ENCODE peak calls at places on chromosomes 13 and 19, in seven cellular contexts. One of them, this sample, is unnamed.

GRCh38 chr19:21133633-21134032 is 8.2 kb upstream of the ZNF431 start:
- DNase-seq in activated B cell treated with CpG ODN at 0.5 μM for 24 hours: no peak
- DNase-seq in NCI-H1436: no peak
- DNase-seq in retina: no peak
- DNase-seq in mucosa of descending colon: no peak
- DNase-seq in activated CD4-positive, CD25-positive, alpha-beta regulatory T cell treated with anti-CD3 and anti-CD28 coated beads, Interleukin-2, amount 50 U/mL, for 16 hours: no peak
- DNase-seq in astrocyte: no peak
- DNase-seq in this sample: no peak

GRCh38 chr19:51372021-51372648 is 319 bp downstream of the NKG7 start:
- DNase-seq in activated B cell treated with CpG ODN at 0.5 μM for 24 hours: no peak
- DNase-seq in activated CD4-positive, CD25-positive, alpha-beta regulatory T cell treated with anti-CD3 and anti-CD28 coated beads, Interleukin-2, amount 50 U/mL, for 16 hours: no peak
- DNase-seq in mucosa of descending colon: no peak
- DNase-seq in retina: no peak
- DNase-seq in astrocyte: no peak
- DNase-seq in NCI-H1436: no peak
- DNase-seq in this sample: no peak

GRCh38 chr19:30109565-30109964 is 167.5 kb downstream of the URI1 start:
- DNase-seq in mucosa of descending colon: no peak
- DNase-seq in retina: no peak
- DNase-seq in NCI-H1436: no peak
- DNase-seq in astrocyte: no peak
- DNase-seq in activated B cell treated with CpG ODN at 0.5 μM for 24 hours: no peak
- DNase-seq in activated CD4-positive, CD25-positive, alpha-beta regulatory T cell treated with anti-CD3 and anti-CD28 coated beads, Interleukin-2, amount 50 U/mL, for 16 hours: no peak
- DNase-seq in this sample: no peak

GRCh38 chr19:15696654-15697194 is 23.8 kb downstream of the CYP4F12 start:
- DNase-seq in activated B cell treated with CpG ODN at 0.5 μM for 24 hours: no peak
- DNase-seq in mucosa of descending colon: no peak
- DNase-seq in astrocyte: no peak
- DNase-seq in NCI-H1436: no peak
- DNase-seq in retina: no peak
- DNase-seq in activated CD4-positive, CD25-positive, alpha-beta regulatory T cell treated with anti-CD3 and anti-CD28 coated beads, Interleukin-2, amount 50 U/mL, for 16 hours: no peak
- DNase-seq in this sample: no peak

GRCh38 chr13:107992542-107992941 is 222.8 kb downstream of the LIG4 start:
- DNase-seq in retina: no peak
- DNase-seq in mucosa of descending colon: no peak
- DNase-seq in activated CD4-positive, CD25-positive, alpha-beta regulatory T cell treated with anti-CD3 and anti-CD28 coated beads, Interleukin-2, amount 50 U/mL, for 16 hours: no peak
- DNase-seq in activated B cell treated with CpG ODN at 0.5 μM for 24 hours: no peak
- DNase-seq in astrocyte: no peak
- DNase-seq in NCI-H1436: no peak
- DNase-seq in this sample: no peak

GRCh38 chr19:45496349-45496953 is 396 bp downstream of the RTN2 start:
- DNase-seq in retina: peak; percentile 83
- DNase-seq in activated B cell treated with CpG ODN at 0.5 μM for 24 hours: peak; percentile 53
- DNase-seq in activated CD4-positive, CD25-positive, alpha-beta regulatory T cell treated with anti-CD3 and anti-CD28 coated beads, Interleukin-2, amount 50 U/mL, for 16 hours: no peak
- DNase-seq in astrocyte: no peak
- DNase-seq in NCI-H1436: no peak
- DNase-seq in mucosa of descending colon: peak; percentile 75
- DNase-seq in this sample: no peak

GRCh38 chr19:55340144-55340783 is 588 bp downstream of the KMT5C start:
- DNase-seq in astrocyte: no peak
- DNase-seq in mucosa of descending colon: peak; percentile 69
- DNase-seq in activated CD4-positive, CD25-positive, alpha-beta regulatory T cell treated with anti-CD3 and anti-CD28 coated beads, Interleukin-2, amount 50 U/mL, for 16 hours: no peak
- DNase-seq in activated B cell treated with CpG ODN at 0.5 μM for 24 hours: no peak
- DNase-seq in retina: peak; percentile 51
- DNase-seq in NCI-H1436: no peak
- DNase-seq in this sample: no peak

GRCh38 chr13:37652596-37652995 is 54.0 kb upstream of the POSTN start:
- DNase-seq in NCI-H1436: no peak
- DNase-seq in activated CD4-positive, CD25-positive, alpha-beta regulatory T cell treated with anti-CD3 and anti-CD28 coated beads, Interleukin-2, amount 50 U/mL, for 16 hours: no peak
- DNase-seq in astrocyte: peak; percentile 47
- DNase-seq in retina: no peak
- DNase-seq in activated B cell treated with CpG ODN at 0.5 μM for 24 hours: no peak
- DNase-seq in mucosa of descending colon: no peak
- DNase-seq in this sample: no peak

GRCh38 chr13:20760872-20761271 is 12.9 kb downstream of the EEF1AKMT1 start:
- DNase-seq in mucosa of descending colon: no peak
- DNase-seq in retina: no peak
- DNase-seq in activated B cell treated with CpG ODN at 0.5 μM for 24 hours: no peak
- DNase-seq in astrocyte: no peak
- DNase-seq in activated CD4-positive, CD25-positive, alpha-beta regulatory T cell treated with anti-CD3 and anti-CD28 coated beads, Interleukin-2, amount 50 U/mL, for 16 hours: no peak
- DNase-seq in NCI-H1436: no peak
- DNase-seq in this sample: no peak

GRCh38 chr13:104385409-104385808 is 1319.2 kb upstream of the SLC10A2 start:
- DNase-seq in retina: no peak
- DNase-seq in astrocyte: peak; percentile 84
- DNase-seq in activated CD4-positive, CD25-positive, alpha-beta regulatory T cell treated with anti-CD3 and anti-CD28 coated beads, Interleukin-2, amount 50 U/mL, for 16 hours: no peak
- DNase-seq in mucosa of descending colon: no peak
- DNase-seq in NCI-H1436: no peak
- DNase-seq in activated B cell treated with CpG ODN at 0.5 μM for 24 hours: no peak
- DNase-seq in this sample: no peak

GRCh38 chr13:88217372-88217771 is 546.2 kb downstream of the SLITRK5 start:
- DNase-seq in mucosa of descending colon: no peak
- DNase-seq in astrocyte: peak; percentile 1
- DNase-seq in activated CD4-positive, CD25-positive, alpha-beta regulatory T cell treated with anti-CD3 and anti-CD28 coated beads, Interleukin-2, amount 50 U/mL, for 16 hours: no peak
- DNase-seq in retina: no peak
- DNase-seq in activated B cell treated with CpG ODN at 0.5 μM for 24 hours: no peak
- DNase-seq in NCI-H1436: no peak
- DNase-seq in this sample: no peak

GRCh38 chr19:31761281-31761913 is 412.2 kb upstream of the TSHZ3 start:
- DNase-seq in mucosa of descending colon: no peak
- DNase-seq in retina: no peak
- DNase-seq in activated B cell treated with CpG ODN at 0.5 μM for 24 hours: no peak
- DNase-seq in NCI-H1436: no peak
- DNase-seq in activated CD4-positive, CD25-positive, alpha-beta regulatory T cell treated with anti-CD3 and anti-CD28 coated beads, Interleukin-2, amount 50 U/mL, for 16 hours: no peak
- DNase-seq in astrocyte: no peak
- DNase-seq in this sample: no peak

GRCh38 chr13:26406791-26407190 is 150.7 kb upstream of the WASF3 start:
- DNase-seq in activated B cell treated with CpG ODN at 0.5 μM for 24 hours: no peak
- DNase-seq in NCI-H1436: no peak
- DNase-seq in activated CD4-positive, CD25-positive, alpha-beta regulatory T cell treated with anti-CD3 and anti-CD28 coated beads, Interleukin-2, amount 50 U/mL, for 16 hours: no peak
- DNase-seq in retina: no peak
- DNase-seq in mucosa of descending colon: no peak
- DNase-seq in astrocyte: no peak
- DNase-seq in this sample: no peak

GRCh38 chr19:4447327-4448146 is 10.1 kb downstream of the UBXN6 start:
- DNase-seq in activated B cell treated with CpG ODN at 0.5 μM for 24 hours: no peak
- DNase-seq in astrocyte: no peak
- DNase-seq in NCI-H1436: no peak
- DNase-seq in mucosa of descending colon: no peak
- DNase-seq in activated CD4-positive, CD25-positive, alpha-beta regulatory T cell treated with anti-CD3 and anti-CD28 coated beads, Interleukin-2, amount 50 U/mL, for 16 hours: no peak
- DNase-seq in retina: no peak
- DNase-seq in this sample: no peak

GRCh38 chr13:75432045-75432444 is 49.9 kb downstream of the TBC1D4 start:
- DNase-seq in activated B cell treated with CpG ODN at 0.5 μM for 24 hours: no peak
- DNase-seq in retina: no peak
- DNase-seq in NCI-H1436: no peak
- DNase-seq in astrocyte: no peak
- DNase-seq in activated CD4-positive, CD25-positive, alpha-beta regulatory T cell treated with anti-CD3 and anti-CD28 coated beads, Interleukin-2, amount 50 U/mL, for 16 hours: no peak
- DNase-seq in mucosa of descending colon: no peak
- DNase-seq in this sample: no peak

GRCh38 chr19:40502647-40503046 is 35.8 kb downstream of the SPTBN4 start:
- DNase-seq in astrocyte: no peak
- DNase-seq in retina: no peak
- DNase-seq in NCI-H1436: no peak
- DNase-seq in mucosa of descending colon: no peak
- DNase-seq in activated B cell treated with CpG ODN at 0.5 μM for 24 hours: no peak
- DNase-seq in activated CD4-positive, CD25-positive, alpha-beta regulatory T cell treated with anti-CD3 and anti-CD28 coated beads, Interleukin-2, amount 50 U/mL, for 16 hours: no peak
- DNase-seq in this sample: peak; percentile 55

GRCh38 chr19:45128806-45129205 is 32.0 kb downstream of the NKPD1 start:
- DNase-seq in NCI-H1436: no peak
- DNase-seq in astrocyte: no peak
- DNase-seq in activated CD4-positive, CD25-positive, alpha-beta regulatory T cell treated with anti-CD3 and anti-CD28 coated beads, Interleukin-2, amount 50 U/mL, for 16 hours: no peak
- DNase-seq in activated B cell treated with CpG ODN at 0.5 μM for 24 hours: no peak
- DNase-seq in mucosa of descending colon: no peak
- DNase-seq in retina: no peak
- DNase-seq in this sample: no peak

GRCh38 chr19:5001547-5002131 is 32.7 kb downstream of the KDM4B start:
- DNase-seq in mucosa of descending colon: no peak
- DNase-seq in retina: no peak
- DNase-seq in astrocyte: peak; percentile 41
- DNase-seq in NCI-H1436: no peak
- DNase-seq in activated B cell treated with CpG ODN at 0.5 μM for 24 hours: no peak
- DNase-seq in activated CD4-positive, CD25-positive, alpha-beta regulatory T cell treated with anti-CD3 and anti-CD28 coated beads, Interleukin-2, amount 50 U/mL, for 16 hours: no peak
- DNase-seq in this sample: no peak

GRCh38 chr19:8370176-8371010 is 6.4 kb downstream of the ANGPTL4 start:
- DNase-seq in mucosa of descending colon: no peak
- DNase-seq in activated CD4-positive, CD25-positive, alpha-beta regulatory T cell treated with anti-CD3 and anti-CD28 coated beads, Interleukin-2, amount 50 U/mL, for 16 hours: no peak
- DNase-seq in astrocyte: no peak
- DNase-seq in retina: no peak
- DNase-seq in NCI-H1436: no peak
- DNase-seq in activated B cell treated with CpG ODN at 0.5 μM for 24 hours: no peak
- DNase-seq in this sample: no peak

This sample was measured in stomach.